ENCODE peak calls at places on chromosomes 5 and 9, in eight cellular contexts. S is bronchial epithelial cell, C is tibial artery, P is brain microvascular endothelial cell, F is IMR-90, L is GM06990, W is hepatocyte, N is RWPE2. Y is an unnamed sample.

GRCh38 chr9:110048976-110049698 is 158.8 kb downstream of the C9orf152 start:
- DNase-seq in S (peak; percentile 29), C (no peak), P (no peak), F (no peak), L (peak; percentile 56), W (peak; percentile 36), N (peak; percentile 64), Y (no peak)

GRCh38 chr5:158858011-158858410 is 241.7 kb downstream of the EBF1 start:
- DNase-seq in S (no peak), C (no peak), P (no peak), F (no peak), L (no peak), W (no peak), N (no peak), Y (no peak)

GRCh38 chr5:140312067-140312790 is 9.3 kb upstream of the PFDN1 start:
- DNase-seq in S (peak; percentile 99), C (peak; percentile 33), P (peak; percentile 97), F (peak; percentile 99), L (no peak), W (no peak), N (no peak), Y (peak; percentile 99)

GRCh38 chr5:127936439-127936972 is 147.1 kb upstream of the SLC12A2 start:
- DNase-seq in S (peak; percentile 77), C (no peak), P (no peak), F (no peak), L (peak; percentile 45), W (no peak), N (no peak), Y (no peak)

GRCh38 chr9:86575825-86576488 is 221.7 kb upstream of the TUT7 start:
- DNase-seq in S (no peak), C (no peak), P (no peak), F (no peak), L (no peak), W (no peak), N (no peak), Y (peak; percentile 14)

GRCh38 chr5:109558952-109559351 is 130.8 kb upstream of the MAN2A1 start:
- DNase-seq in S (no peak), C (no peak), P (peak; percentile 17), F (no peak), L (no peak), W (no peak), N (no peak), Y (peak; percentile 2)

GRCh38 chr5:58598440-58598839 is 15.6 kb downstream of the RAB3C start:
- DNase-seq in S (no peak), C (no peak), P (no peak), F (no peak), L (no peak), W (no peak), N (no peak), Y (no peak)

GRCh38 chr5:143166080-143166479 is 237.4 kb downstream of the NR3C1 start:
- DNase-seq in S (no peak), C (no peak), P (no peak), F (no peak), L (no peak), W (no peak), N (no peak), Y (no peak)

GRCh38 chr5:156865427-156865826 is 15.3 kb downstream of the PPP1R2B start:
- DNase-seq in S (no peak), C (no peak), P (no peak), F (no peak), L (no peak), W (no peak), N (no peak), Y (no peak)

GRCh38 chr5:116626272-116626723 is 51.7 kb upstream of the SEMA6A start:
- DNase-seq in S (peak; percentile 67), C (peak; percentile 83), P (peak; percentile 88), F (peak; percentile 22), L (no peak), W (peak; percentile 61), N (no peak), Y (peak; percentile 84)

GRCh38 chr5:180222056-180222455 is 13.0 kb upstream of the RASGEF1C start:
- DNase-seq in S (no peak), C (no peak), P (no peak), F (no peak), L (no peak), W (no peak), N (no peak), Y (no peak)

GRCh38 chr5:150441813-150442698 is 7.5 kb downstream of the RPS14 start:
- DNase-seq in S (no peak), C (no peak), P (no peak), F (no peak), L (no peak), W (no peak), N (no peak), Y (no peak)

GRCh38 chr5:126004636-126005035 is 418.6 kb upstream of the GRAMD2B start:
- DNase-seq in S (no peak), C (no peak), P (no peak), F (no peak), L (no peak), W (no peak), N (no peak), Y (peak; percentile 31)

GRCh38 chr5:52840286-52841050 is 52.8 kb downstream of the ITGA1 start:
- DNase-seq in S (no peak), C (no peak), P (peak; percentile 72), F (peak; percentile 59), L (no peak), W (no peak), N (no peak), Y (no peak)

GRCh38 chr9:36625006-36625600 is 52.4 kb downstream of the MELK start:
- DNase-seq in S (peak; percentile 73), C (peak; percentile 51), P (peak; percentile 76), F (peak; percentile 90), L (no peak), W (peak; percentile 19), N (no peak), Y (peak; percentile 88)

GRCh38 chr5:78746990-78747389 is 98.4 kb upstream of the LHFPL2 start:
- DNase-seq in S (no peak), C (no peak), P (no peak), F (no peak), L (no peak), W (no peak), N (no peak), Y (no peak)

DNA sequence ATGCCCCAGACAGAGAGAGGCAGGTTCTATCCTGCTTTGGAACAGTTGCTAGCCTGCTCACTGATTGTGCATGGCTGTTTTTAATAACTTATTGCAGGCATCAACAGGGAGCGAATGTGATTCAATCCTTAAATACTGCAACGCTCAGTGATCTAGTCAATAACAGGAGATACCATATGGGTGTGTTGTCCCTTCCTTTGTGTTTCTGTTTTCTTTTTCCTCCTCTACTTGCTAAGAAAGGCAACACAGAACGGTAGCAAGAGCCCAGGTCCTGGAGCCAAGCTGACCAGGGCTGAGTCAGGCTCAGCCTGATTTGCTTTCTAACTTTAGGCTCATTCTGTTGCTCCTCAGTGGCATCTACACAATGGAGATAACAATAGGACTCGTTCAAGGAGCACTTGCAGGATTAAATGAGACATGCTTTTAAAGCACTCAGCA is 98.6 kb upstream of the EQTN start:
- DNase-seq in S (peak; percentile 90), C (no peak), P (peak; percentile 41), F (no peak), L (no peak), W (no peak), N (no peak), Y (no peak)
- H3K4me3 ChIP-seq in S (no peak overlapping the region), C (no peak overlapping the region), P (no peak overlapping the region), F (no peak overlapping the region), L (no peak overlapping the region), W (no peak overlapping the region), N (no peak overlapping the region), Y (no peak overlapping the region)

DNA sequence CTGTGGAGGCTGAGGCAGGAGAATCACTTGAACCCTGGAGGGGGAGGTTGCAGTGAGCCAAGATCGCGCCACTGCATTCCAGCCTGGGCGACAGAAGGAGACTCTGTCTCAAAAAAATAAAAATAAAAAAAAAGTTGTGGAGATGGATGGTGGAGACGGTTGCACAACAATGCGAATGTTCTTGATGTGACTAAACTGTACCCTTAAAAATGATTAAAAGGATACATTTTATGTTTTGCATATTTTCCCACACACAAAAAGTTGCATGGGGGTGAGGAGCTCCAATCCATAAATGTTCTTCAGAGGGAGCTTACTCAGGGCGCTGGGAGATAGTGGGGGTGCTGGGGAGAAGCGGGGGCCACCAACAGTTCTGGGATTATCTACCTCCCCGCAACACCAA is 43.8 kb upstream of the CDKN2AIPNL start:
- DNase-seq in S (no peak), C (no peak), P (no peak), F (no peak), L (no peak), W (no peak), N (no peak), Y (no peak)
- H3K4me3 ChIP-seq in S (no peak overlapping the region), C (no peak overlapping the region), P (no peak overlapping the region), F (no peak overlapping the region), L (no peak overlapping the region), W (no peak overlapping the region), N (no peak overlapping the region), Y (no peak overlapping the region)

GRCh38 chr9:34579097-34579818 is 10.3 kb downstream of the CNTFR start:
- DNase-seq in S (no peak), C (no peak), P (no peak), F (no peak), L (no peak), W (peak; percentile 44), N (no peak), Y (no peak)
- H3K4me3 ChIP-seq in S (no peak overlapping the region), C (no peak overlapping the region), P (no peak overlapping the region), F (no peak overlapping the region), L (no peak overlapping the region), W (no peak overlapping the region), N (no peak overlapping the region), Y (no peak overlapping the region)

GRCh38 chr9:35488019-35488418 is 1.9 kb upstream of the RUSC2 start:
- DNase-seq in S (no peak), C (no peak), P (no peak), F (no peak), L (no peak), W (no peak), N (no peak), Y (peak; percentile 79)

GRCh38 chr9:35490910-35491465 is 1.1 kb downstream of the RUSC2 start:
- DNase-seq in S (peak; percentile 43), C (no peak), P (peak; percentile 22), F (peak; percentile 59), L (no peak), W (peak; percentile 34), N (no peak), Y (peak; percentile 41)

GRCh38 chr9:35488566-35489312 is 1.2 kb upstream of the RUSC2 start:
- DNase-seq in S (no peak), C (no peak), P (no peak), F (no peak), L (no peak), W (no peak), N (no peak), Y (no peak)

GRCh38 chr9:35489313-35490154 is at the start of gene RUSC2:
- DNase-seq in S (peak; percentile 70), C (peak; percentile 81), P (peak; percentile 86), F (peak; percentile 90), L (peak; percentile 36), W (peak; percentile 95), N (peak; percentile 82), Y (peak; percentile 90)

DNA sequence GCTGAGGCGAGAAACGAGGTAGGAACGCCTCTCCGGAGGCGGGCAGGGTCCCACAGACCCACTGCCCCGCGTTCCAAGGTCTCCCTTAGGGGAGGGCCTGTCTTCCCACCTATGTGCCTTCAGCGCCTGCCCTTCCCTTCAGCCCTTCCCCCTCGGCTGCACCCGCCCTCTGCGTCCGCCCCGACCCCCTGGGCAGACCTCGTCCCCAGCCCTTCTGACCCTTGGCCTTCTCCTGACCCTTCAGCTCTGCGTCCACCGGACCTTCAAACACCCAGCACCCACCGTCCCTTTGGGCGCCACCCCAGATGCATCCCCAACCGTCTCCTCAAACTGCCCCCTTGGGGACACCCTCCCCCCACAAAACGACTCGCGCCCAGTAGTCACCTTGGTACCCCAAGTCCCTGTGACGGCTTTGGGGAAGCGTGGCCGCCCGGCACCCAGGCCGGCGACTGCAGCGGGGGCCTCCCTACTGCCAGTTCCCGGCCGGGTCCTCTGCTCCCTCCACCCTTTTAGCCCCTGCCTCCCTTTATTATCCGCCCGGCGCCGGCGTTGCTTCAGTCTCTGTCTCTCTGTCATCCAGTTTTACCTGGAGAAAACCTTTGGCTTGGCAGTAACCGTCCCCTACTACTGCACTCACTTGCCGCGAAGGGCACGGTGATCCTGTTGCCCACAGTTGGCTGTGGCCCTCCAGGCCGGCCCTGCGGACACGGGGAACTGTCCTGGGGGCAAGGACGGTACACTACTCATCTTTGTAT is 421 bp downstream of the RUSC2 start:
- DNase-seq in S (no peak), C (peak; percentile 40), P (no peak), F (no peak), L (peak; percentile 2), W (peak; percentile 51), N (no peak), Y (no peak)
- H3K4me3 ChIP-seq in S (peak overlapping the region; percentile 95), C (peak overlapping the region; percentile 98), P (peak overlapping the region; percentile 96), F (peak overlapping the region; percentile 89), L (peak overlapping the region; percentile 30), W (peak overlapping the region; percentile 47), N (peak overlapping the region; percentile 49), Y (peak overlapping the region; percentile 71)

Y was measured in fibroblast of mammary gland.